ENCODE peak calls at places on chromosomes 12 and 14, in six cellular contexts. K, R, P, W, X and M are unnamed samples.

GRCh38 chr12:84131076-84131475 is 781.5 kb downstream of the SLC6A15 start:
- DNase-seq in K (no peak), R (no peak), P (no peak), W (no peak), X (no peak), M (peak)

GRCh38 chr12:80625901-80626300 is 81.5 kb upstream of the MYF6 start:
- DNase-seq in K (no peak), R (no peak), P (no peak), W (no peak), X (no peak), M (no peak)

GRCh38 chr14:57712101-57712500 is 153.8 kb downstream of the SLC35F4 start:
- DNase-seq in K (no peak), R (no peak), P (no peak), W (no peak), X (no peak), M (peak)

GRCh38 chr12:94427520-94428381 is 31.9 kb downstream of the CEP83 start:
- DNase-seq in K (no peak), R (no peak), P (peak), W (peak), X (peak), M (peak)

GRCh38 chr12:319116-319515 is 56.5 kb upstream of the SLC6A13 start:
- DNase-seq in K (no peak), R (no peak), P (no peak), W (no peak), X (no peak), M (no peak)

GRCh38 chr14:34252227-34252626 is 209.8 kb downstream of the SPTSSA start:
- DNase-seq in K (no peak), R (no peak), P (peak), W (no peak), X (no peak), M (peak)

GRCh38 chr14:105064721-105065143 is 498 bp downstream of the GPR132 start:
- DNase-seq in K (no peak), R (peak), P (no peak), W (no peak), X (peak), M (peak)

GRCh38 chr14:104596927-104597351 is 7.6 kb downstream of the TMEM179 start:
- DNase-seq in K (no peak), R (no peak), P (no peak), W (no peak), X (no peak), M (no peak)

GRCh38 chr12:11592484-11592883 is 57.0 kb upstream of the ETV6 start:
- DNase-seq in K (no peak), R (no peak), P (no peak), W (no peak), X (no peak), M (no peak)

GRCh38 chr12:52402377-52402776 is 3.8 kb downstream of the KRT82 start:
- DNase-seq in K (no peak), R (no peak), P (no peak), W (no peak), X (no peak), M (no peak)

GRCh38 chr12:1171657-1172056 is 180.6 kb downstream of the ERC1 start:
- DNase-seq in K (no peak), R (peak), P (peak), W (no peak), X (no peak), M (peak)

GRCh38 chr12:3727877-3728632 is 24.9 kb downstream of the CRACR2A start:
- DNase-seq in K (no peak), R (peak), P (no peak), W (no peak), X (no peak), M (peak)

GRCh38 chr14:35687335-35687939 is 121.7 kb downstream of the RALGAPA1 start:
- DNase-seq in K (peak), R (peak), P (peak), W (peak), X (no peak), M (peak)

GRCh38 chr12:12534134-12534866 is 28.4 kb downstream of the DUSP16 start:
- DNase-seq in K (no peak), R (peak), P (no peak), W (no peak), X (peak), M (no peak)

GRCh38 chr12:66152732-66153131 is 17.1 kb downstream of the TMBIM4 start:
- DNase-seq in K (no peak), R (no peak), P (peak), W (no peak), X (no peak), M (peak)

GRCh38 chr12:105257321-105257728 is 21.4 kb upstream of the APPL2 start:
- DNase-seq in K (no peak), R (no peak), P (peak), W (no peak), X (no peak), M (peak)

GRCh38 chr14:103857256-103857655 is 9.9 kb upstream of the PPP1R13B start:
- DNase-seq in K (no peak), R (no peak), P (no peak), W (no peak), X (no peak), M (no peak)

GRCh38 chr12:25051583-25052190 is 102.8 kb upstream of the BCAT1 start:
- DNase-seq in K (no peak), R (no peak), P (no peak), W (no peak), X (no peak), M (no peak)

GRCh38 chr12:66596189-66596588 is 82.7 kb downstream of the GRIP1 start:
- DNase-seq in K (no peak), R (no peak), P (peak), W (no peak), X (no peak), M (peak)

GRCh38 chr12:9064201-9064814 is 51.4 kb downstream of the A2M start:
- DNase-seq in K (peak), R (peak), P (peak), W (peak), X (peak), M (peak)

GRCh38 chr12:115451785-115452736 is 768.1 kb upstream of the TBX3 start:
- DNase-seq in K (peak), R (peak), P (no peak), W (peak), X (peak), M (no peak)

GRCh38 chr12:948238-948637 is 1.3 kb downstream of the RAD52 start:
- DNase-seq in K (no peak), R (no peak), P (no peak), W (peak), X (no peak), M (no peak)

GRCh38 chr12:111673503-111673902 is 12.3 kb downstream of the BRAP start:
- DNase-seq in K (no peak), R (no peak), P (peak), W (no peak), X (no peak), M (peak)

GRCh38 chr12:111246477-111247011 is 122.4 kb downstream of the PHETA1 start:
- DNase-seq in K (no peak), R (no peak), P (no peak), W (no peak), X (no peak), M (no peak)

GRCh38 chr12:50241178-50241577 is 42.1 kb downstream of the LIMA1 start:
- DNase-seq in K (peak), R (no peak), P (no peak), W (no peak), X (no peak), M (no peak)

GRCh38 chr14:93035917-93036651 is 79.6 kb downstream of the ITPK1 start:
- DNase-seq in K (no peak), R (peak), P (no peak), W (no peak), X (no peak), M (peak)

GRCh38 chr14:50338547-50338946 is 26.4 kb downstream of the DMAC2L start:
- DNase-seq in K (no peak), R (no peak), P (no peak), W (no peak), X (no peak), M (no peak)

GRCh38 chr12:4555804-4556203 is 6.2 kb upstream of the DYRK4 start:
- DNase-seq in K (no peak), R (no peak), P (no peak), W (no peak), X (no peak), M (peak)

GRCh38 chr14:90242444-90242843 is 13.9 kb upstream of the PSMC1 start:
- DNase-seq in K (no peak), R (no peak), P (no peak), W (no peak), X (no peak), M (no peak)

GRCh38 chr12:78864483-78865296 is at the start of gene SYT1:
- DNase-seq in K (peak), R (peak), P (peak), W (peak), X (no peak), M (peak)

GRCh38 chr12:94603434-94604068 is 46.8 kb downstream of the TMCC3 start:
- DNase-seq in K (peak), R (peak), P (no peak), W (peak), X (no peak), M (no peak)

GRCh38 chr12:128111333-128111732 is 155.6 kb upstream of the TMEM132C start:
- DNase-seq in K (no peak), R (peak), P (no peak), W (no peak), X (no peak), M (no peak)

GRCh38 chr12:89414851-89415250 is 62.5 kb upstream of the DUSP6 start:
- DNase-seq in K (no peak), R (no peak), P (no peak), W (no peak), X (no peak), M (peak)
- TF ChIP-seq CTCF in K (no peak), R (no peak), P (no peak), W (no peak), X (no peak), M (no peak)

DNA sequence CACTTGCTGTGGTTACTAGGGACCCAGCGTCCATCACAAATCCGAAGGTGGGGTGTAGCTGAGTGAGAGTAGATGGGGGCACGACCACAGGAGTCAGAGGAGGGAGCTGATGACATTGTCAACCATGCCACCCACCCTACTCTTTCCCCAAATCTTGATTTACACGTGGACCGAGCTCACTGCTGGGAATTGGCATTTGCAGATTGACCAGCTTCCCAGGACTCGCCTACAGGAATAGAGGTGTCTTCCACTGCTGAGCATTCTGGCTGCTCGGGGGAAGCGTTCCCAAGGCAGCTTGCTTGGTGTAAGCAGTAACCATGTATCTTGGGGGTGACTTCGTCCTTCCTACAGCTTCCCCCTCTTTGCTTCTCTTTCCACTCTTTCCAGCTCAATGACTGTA is 353 bp upstream of the PTPRR start:
- DNase-seq in K (no peak), R (peak), P (no peak), W (no peak), X (no peak), M (no peak)
- H3K4me3 ChIP-seq in K (no peak), R (no peak), P (no peak), W (no peak), X (no peak), M (no peak)

DNA sequence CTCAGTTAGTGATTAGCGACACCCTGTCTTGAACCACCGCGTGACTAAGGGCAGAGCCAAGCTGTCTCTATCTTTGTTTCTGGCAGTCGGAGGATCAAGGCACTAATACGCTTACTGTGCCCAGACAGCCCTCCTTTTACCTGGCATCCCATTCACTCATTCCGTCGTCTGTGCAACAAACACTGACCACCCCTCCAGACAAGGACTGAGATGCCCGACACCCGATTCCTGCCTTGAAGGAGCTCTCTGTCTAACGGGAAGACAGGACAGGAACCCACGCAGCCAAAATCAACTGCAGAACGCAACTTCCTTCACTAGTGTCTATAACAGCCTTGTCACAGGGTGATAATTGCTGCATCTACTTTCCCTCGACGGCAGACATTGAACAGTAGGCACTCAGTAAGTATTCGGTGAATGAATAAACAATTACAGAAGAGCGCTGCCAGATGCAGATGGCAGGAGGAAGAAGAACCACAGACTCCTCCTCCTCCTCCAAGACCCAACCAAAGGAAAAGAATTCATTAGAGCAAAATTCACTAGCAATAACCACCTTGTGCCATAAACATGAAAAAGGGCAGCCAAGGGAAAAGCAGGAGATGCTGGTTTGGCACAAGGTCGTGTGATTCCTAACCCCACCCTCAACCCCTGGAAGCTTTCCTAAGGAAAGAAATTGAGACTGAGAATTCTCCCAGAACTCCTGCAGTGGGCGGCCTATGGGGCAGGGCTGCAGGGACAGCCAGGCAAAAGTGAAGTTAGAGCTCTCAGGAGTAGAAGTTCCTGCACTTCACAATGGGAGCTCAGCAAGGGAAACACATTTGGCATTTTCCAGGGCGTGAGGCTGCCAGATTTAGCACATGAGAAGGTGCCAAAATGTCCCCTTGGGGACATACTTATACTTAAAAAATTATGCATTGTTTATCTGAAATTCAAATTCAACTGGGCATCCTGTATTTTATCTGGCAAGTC is 186.6 kb upstream of the DIO3 start:
- DNase-seq in K (no peak), R (no peak), P (no peak), W (no peak), X (no peak), M (no peak)
- TF ChIP-seq CTCF in K (no peak), R (no peak), P (no peak), W (no peak), X (no peak), M (no peak)

GRCh38 chr14:100308112-100308792 is 2.0 kb upstream of the SLC25A29 start:
- DNase-seq in K (peak), R (no peak), P (no peak), W (no peak), X (no peak), M (no peak)
- H3K4me3 ChIP-seq in K (no peak), R (peak), P (no peak), W (no peak), X (no peak), M (no peak)

GRCh38 chr14:100278702-100279101 is 27.5 kb downstream of the SLC25A29 start:
- DNase-seq in K (no peak), R (no peak), P (peak), W (no peak), X (no peak), M (peak)
- TF ChIP-seq CTCF in K (no peak), R (no peak), P (peak), W (no peak), X (peak), M (peak)

GRCh38 chr14:70663707-70664179 is 22.0 kb downstream of the TTC9 start:
- DNase-seq in K (no peak), R (no peak), P (no peak), W (no peak), X (no peak), M (peak)

GRCh38 chr14:70662816-70663215 is 21.1 kb downstream of the TTC9 start:
- DNase-seq in K (no peak), R (no peak), P (no peak), W (no peak), X (no peak), M (no peak)

GRCh38 chr14:70660967-70661871 is 19.5 kb downstream of the TTC9 start:
- DNase-seq in K (no peak), R (no peak), P (no peak), W (peak), X (no peak), M (no peak)

GRCh38 chr14:70664698-70665447 is 23.2 kb downstream of the TTC9 start:
- DNase-seq in K (no peak), R (no peak), P (no peak), W (no peak), X (no peak), M (no peak)

GRCh38 chr14:70662080-70662479 is 20.4 kb downstream of the TTC9 start:
- DNase-seq in K (no peak), R (no peak), P (no peak), W (no peak), X (no peak), M (no peak)
- H3K4me3 ChIP-seq in K (no peak), R (no peak), P (no peak), W (no peak), X (no peak), M (no peak)

GRCh38 chr12:95858451-95859343 is at the start of gene SNRPF:
- DNase-seq in K (peak), R (peak), P (peak), W (peak), X (peak), M (peak)
- TF ChIP-seq CTCF in K (no peak), R (peak), P (peak), W (no peak), X (peak), M (peak)

DNA sequence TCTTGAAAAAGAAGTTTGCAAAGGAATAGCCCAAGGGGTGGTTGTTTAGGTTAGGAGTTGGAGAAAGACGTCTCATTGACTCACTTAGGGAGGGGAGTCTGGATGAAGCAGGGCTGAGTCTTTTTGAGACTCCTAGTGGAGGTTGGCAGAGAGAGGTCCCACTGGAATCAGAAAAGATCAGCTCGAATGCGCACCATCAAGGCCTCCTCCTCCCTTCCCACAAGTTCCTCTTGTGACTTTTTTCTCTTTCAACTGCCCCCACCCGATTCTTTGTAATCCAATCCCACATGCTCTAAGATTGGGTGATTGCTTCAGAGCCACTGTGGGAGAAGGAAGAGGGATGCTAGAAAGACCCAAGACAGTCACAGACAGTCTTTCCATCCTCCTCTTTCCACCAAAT is 2.0 kb downstream of the ARHGEF40 start:
- DNase-seq in K (peak), R (no peak), P (no peak), W (no peak), X (peak), M (peak)
- H3K4me3 ChIP-seq in K (peak), R (peak), P (no peak), W (no peak), X (no peak), M (peak)

DNA sequence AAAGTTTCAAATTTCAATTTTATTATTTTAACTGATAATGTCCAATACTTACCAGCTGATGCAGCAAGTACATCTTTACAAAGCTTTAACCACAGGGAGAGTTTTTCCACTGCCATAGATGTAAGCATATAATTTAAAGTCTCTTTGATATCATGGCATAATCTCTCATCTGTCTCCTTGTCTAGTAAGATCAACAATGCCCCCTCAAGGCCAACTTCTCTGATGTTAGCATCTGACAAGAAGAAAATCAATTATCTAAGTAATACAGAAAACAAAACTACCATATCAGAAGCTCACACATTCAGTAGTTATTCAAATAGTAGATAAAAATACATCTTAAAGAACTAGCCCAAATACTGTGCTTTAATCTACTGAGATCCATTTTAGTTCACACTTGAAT is 94.2 kb downstream of the HEATR5A start:
- DNase-seq in K (no peak), R (no peak), P (peak), W (no peak), X (no peak), M (peak)
- TF ChIP-seq CTCF in K (peak), R (no peak), P (no peak), W (no peak), X (no peak), M (peak)